ENCODE peak calls at places on chromosome 20, in six cellular contexts. I, W, U, S, B and C are unnamed samples.

GRCh38 chr20:33796907-33797544 is 14.1 kb upstream of the CHMP4B start:
- DNase-seq in I (no peak), W (no peak), U (peak), S (peak), B (no peak), C (no peak)

GRCh38 chr20:61536671-61537070 is 284.6 kb downstream of the CDH4 start:
- DNase-seq in I (no peak), W (no peak), U (no peak), S (no peak), B (no peak), C (no peak)

GRCh38 chr20:63058696-63059335 is 52.1 kb upstream of the BHLHE23 start:
- DNase-seq in I (no peak), W (no peak), U (no peak), S (no peak), B (no peak), C (no peak)

GRCh38 chr20:2698912-2699311 is 6.3 kb downstream of the EBF4 start:
- DNase-seq in I (no peak), W (no peak), U (no peak), S (no peak), B (no peak), C (no peak)

GRCh38 chr20:34861386-34862084 is 11.1 kb downstream of the GGT7 start:
- DNase-seq in I (no peak), W (no peak), U (peak), S (no peak), B (no peak), C (no peak)

GRCh38 chr20:21395666-21396044 is 1.7 kb downstream of the NKX2-4 start:
- DNase-seq in I (no peak), W (no peak), U (no peak), S (no peak), B (peak), C (no peak)

GRCh38 chr20:326645-327031 is 1.3 kb downstream of the SOX12 start:
- DNase-seq in I (peak), W (no peak), U (no peak), S (peak), B (no peak), C (peak)

GRCh38 chr20:51236396-51236795 is 213.5 kb upstream of the KCNG1 start:
- DNase-seq in I (no peak), W (no peak), U (no peak), S (no peak), B (no peak), C (no peak)

GRCh38 chr20:35511814-35512420 is 17.5 kb downstream of the C20orf173 start:
- DNase-seq in I (peak), W (peak), U (peak), S (peak), B (no peak), C (no peak)

GRCh38 chr20:16898433-16898832 is 150.3 kb downstream of the OTOR start:
- DNase-seq in I (no peak), W (no peak), U (no peak), S (no peak), B (no peak), C (no peak)

GRCh38 chr20:57439993-57440392 is 48.8 kb downstream of the RBM38 start:
- DNase-seq in I (no peak), W (no peak), U (no peak), S (no peak), B (no peak), C (no peak)

GRCh38 chr20:39974966-39975501 is 714.0 kb downstream of the MAFB start:
- DNase-seq in I (no peak), W (no peak), U (no peak), S (no peak), B (no peak), C (no peak)

GRCh38 chr20:36540551-36541211 is 638 bp upstream of the MYL9 start:
- DNase-seq in I (no peak), W (no peak), U (no peak), S (no peak), B (no peak), C (no peak)

GRCh38 chr20:1664911-1665310 is 7.3 kb upstream of the SIRPG start:
- DNase-seq in I (no peak), W (no peak), U (no peak), S (no peak), B (peak), C (no peak)

GRCh38 chr20:61804896-61805295 is 260.8 kb downstream of the TAF4 start:
- DNase-seq in I (no peak), W (no peak), U (no peak), S (no peak), B (no peak), C (no peak)

GRCh38 chr20:33558348-33559144 is 68.7 kb downstream of the CBFA2T2 start:
- DNase-seq in I (no peak), W (no peak), U (no peak), S (no peak), B (no peak), C (no peak)

GRCh38 chr20:63911171-63911570 is 16.2 kb downstream of the DNAJC5 start:
- DNase-seq in I (peak), W (no peak), U (peak), S (no peak), B (no peak), C (no peak)

GRCh38 chr20:14700641-14700965 is 363.2 kb upstream of the FLRT3 start:
- DNase-seq in I (no peak), W (no peak), U (peak), S (no peak), B (no peak), C (no peak)

GRCh38 chr20:57071283-57071701 is 195.1 kb downstream of the BMP7 start:
- DNase-seq in I (no peak), W (peak), U (peak), S (no peak), B (no peak), C (peak)

GRCh38 chr20:8571660-8572059 is 439.6 kb downstream of the PLCB1 start:
- DNase-seq in I (no peak), W (no peak), U (no peak), S (no peak), B (no peak), C (no peak)

GRCh38 chr20:57429579-57430202 is 38.5 kb downstream of the RBM38 start:
- DNase-seq in I (no peak), W (no peak), U (peak), S (no peak), B (no peak), C (peak)

GRCh38 chr20:15986690-15987089 is 586.6 kb downstream of the KIF16B start:
- DNase-seq in I (no peak), W (no peak), U (no peak), S (no peak), B (no peak), C (no peak)

GRCh38 chr20:44527716-44528199 is 5.9 kb upstream of the SERINC3 start:
- DNase-seq in I (no peak), W (no peak), U (no peak), S (no peak), B (no peak), C (no peak)

GRCh38 chr20:62832212-62832922 is 15.5 kb downstream of the COL9A3 start:
- DNase-seq in I (no peak), W (peak), U (no peak), S (no peak), B (no peak), C (no peak)

GRCh38 chr20:37516697-37517370 is 4.2 kb upstream of the NNAT start:
- DNase-seq in I (peak), W (no peak), U (no peak), S (no peak), B (no peak), C (peak)

GRCh38 chr20:35238170-35238569 is 11.7 kb downstream of the MMP24 start:
- DNase-seq in I (no peak), W (no peak), U (no peak), S (no peak), B (no peak), C (no peak)

GRCh38 chr20:7748624-7749023 is 191.6 kb downstream of the HAO1 start:
- DNase-seq in I (no peak), W (no peak), U (no peak), S (no peak), B (no peak), C (no peak)

GRCh38 chr20:63005862-63006564 is 751 bp downstream of the BHLHE23 start:
- DNase-seq in I (peak), W (no peak), U (no peak), S (no peak), B (no peak), C (no peak)

GRCh38 chr20:56229821-56230220 is 18.7 kb upstream of the MC3R start:
- DNase-seq in I (no peak), W (no peak), U (peak), S (no peak), B (no peak), C (no peak)

GRCh38 chr20:3689978-3690377 is 8.2 kb upstream of the ADAM33 start:
- DNase-seq in I (no peak), W (no peak), U (no peak), S (no peak), B (no peak), C (no peak)

GRCh38 chr20:36084897-36085617 is 69.5 kb upstream of the EPB41L1 start:
- DNase-seq in I (peak), W (no peak), U (peak), S (peak), B (no peak), C (no peak)

GRCh38 chr20:8480597-8480996 is 348.5 kb downstream of the PLCB1 start:
- DNase-seq in I (no peak), W (no peak), U (no peak), S (no peak), B (no peak), C (no peak)

GRCh38 chr20:48406462-48407235 is 421.1 kb downstream of the PREX1 start:
- DNase-seq in I (no peak), W (no peak), U (no peak), S (no peak), B (no peak), C (no peak)